ENCODE peak calls at places on chromosomes 3 and 15, in nine cellular contexts. X is vagina, J is heart left ventricle, P is transverse colon, O is tibial nerve, U is NB4, S is GM12878, Y is K562, Z is adrenal gland. Q is an unnamed sample.

GRCh38 chr15:92377083-92377789 is 16.4 kb upstream of the ST8SIA2 start:
- DNase-seq in X (no peak), J (peak), P (no peak), O (no peak), U (no peak), S (no peak), Y (no peak), Z (no peak), Q (no peak)

GRCh38 chr15:79680721-79681120 is 216.1 kb downstream of the MTHFS start:
- DNase-seq in X (no peak), J (no peak), P (no peak), O (no peak), U (no peak), S (peak), Y (no peak), Z (no peak), Q (no peak)

GRCh38 chr15:83199288-83199687 is 8.3 kb downstream of the HDGFL3 start:
- DNase-seq in X (no peak), J (no peak), P (no peak), O (no peak), U (no peak), S (peak), Y (no peak), Z (no peak), Q (no peak)

GRCh38 chr3:147415819-147416218 is 6.7 kb downstream of the ZIC1 start:
- DNase-seq in X (no peak), J (no peak), P (no peak), O (no peak), U (no peak), S (no peak), Y (no peak), Z (no peak), Q (no peak)

GRCh38 chr3:59499954-59500353 is 450.1 kb upstream of the CFAP20DC start:
- DNase-seq in X (no peak), J (no peak), P (no peak), O (no peak), U (no peak), S (no peak), Y (no peak), Z (no peak), Q (no peak)

GRCh38 chr15:77621847-77622211 is 10.9 kb downstream of the LINGO1 start:
- DNase-seq in X (no peak), J (no peak), P (peak), O (no peak), U (no peak), S (no peak), Y (no peak), Z (no peak), Q (no peak)

GRCh38 chr3:14784087-14784596 is 34.6 kb upstream of the FGD5 start:
- DNase-seq in X (no peak), J (no peak), P (no peak), O (no peak), U (no peak), S (no peak), Y (no peak), Z (no peak), Q (no peak)

GRCh38 chr15:83694030-83694429 is 40.1 kb downstream of the ADAMTSL3 start:
- DNase-seq in X (no peak), J (no peak), P (no peak), O (no peak), U (peak), S (no peak), Y (no peak), Z (no peak), Q (no peak)

GRCh38 chr3:98974442-98974841 is 72.9 kb upstream of the DCBLD2 start:
- DNase-seq in X (no peak), J (no peak), P (no peak), O (no peak), U (no peak), S (no peak), Y (no peak), Z (no peak), Q (no peak)

GRCh38 chr3:50254577-50255250 is 14.2 kb upstream of the SEMA3B start:
- DNase-seq in X (no peak), J (peak), P (no peak), O (peak), U (peak), S (no peak), Y (no peak), Z (peak), Q (peak)

GRCh38 chr3:31369637-31370036 is 163.1 kb upstream of the STT3B start:
- DNase-seq in X (no peak), J (no peak), P (no peak), O (no peak), U (no peak), S (no peak), Y (no peak), Z (no peak), Q (no peak)

GRCh38 chr3:101513419-101513986 is 491 bp upstream of the SENP7 start:
- DNase-seq in X (no peak), J (no peak), P (no peak), O (no peak), U (peak), S (no peak), Y (no peak), Z (no peak), Q (no peak)
- TF ChIP-seq POLR2A in X (no peak), J (no peak), P (no peak), O (no peak), U (no peak), S (no peak), Y (peak), Z (no peak), Q (no peak)

DNA sequence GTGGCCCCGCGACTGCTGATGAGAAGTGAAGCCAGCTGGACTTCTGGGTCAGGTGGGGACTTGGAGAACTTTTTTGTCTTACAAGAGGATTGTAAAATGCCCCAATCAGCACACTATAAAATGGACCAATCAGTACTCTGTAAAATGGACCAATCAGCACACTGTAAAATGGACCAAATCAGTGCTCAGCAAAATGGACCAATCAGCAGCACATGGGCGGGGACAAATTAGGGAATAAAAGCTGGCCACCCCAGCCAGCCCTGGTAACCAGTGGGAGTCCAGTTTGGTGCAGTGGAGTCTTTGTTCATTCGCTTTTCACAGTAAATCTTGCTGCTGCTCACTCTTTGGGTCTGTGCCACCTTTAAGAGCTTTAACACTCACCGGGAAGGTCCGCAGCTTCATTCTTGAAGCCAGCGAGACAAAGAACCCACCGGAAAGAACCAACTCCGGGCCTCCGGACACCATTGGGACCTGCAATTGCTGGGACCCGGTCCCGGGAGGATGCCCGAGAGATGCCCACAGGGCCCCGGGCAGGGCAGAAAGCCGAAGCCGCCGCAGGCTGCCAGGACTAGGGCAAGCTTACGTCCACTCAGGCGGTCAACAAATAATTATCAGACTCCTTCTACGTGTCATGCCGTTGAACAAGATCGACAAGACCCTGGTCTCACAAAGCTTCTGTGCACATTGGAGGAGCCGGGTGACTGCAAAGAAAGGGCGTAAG is 8.3 kb upstream of the NR2E3 start:
- DNase-seq in X (no peak), J (no peak), P (no peak), O (no peak), U (no peak), S (no peak), Y (no peak), Z (no peak), Q (no peak)
- TF ChIP-seq POLR2A in X (no peak), J (no peak), P (no peak), O (no peak), U (no peak), S (no peak), Y (no peak), Z (no peak), Q (no peak)

GRCh38 chr3:141709126-141709770 is 28.9 kb upstream of the RNF7 start:
- DNase-seq in X (no peak), J (no peak), P (no peak), O (no peak), U (no peak), S (no peak), Y (no peak), Z (no peak), Q (no peak)

GRCh38 chr3:141710121-141710520 is 28.0 kb upstream of the RNF7 start:
- DNase-seq in X (no peak), J (no peak), P (no peak), O (no peak), U (no peak), S (no peak), Y (no peak), Z (no peak), Q (no peak)

GRCh38 chr3:141710888-141711616 is 27.0 kb upstream of the RNF7 start:
- DNase-seq in X (no peak), J (no peak), P (no peak), O (no peak), U (no peak), S (no peak), Y (no peak), Z (peak), Q (peak)

GRCh38 chr3:141714671-141715070 is 23.4 kb upstream of the RNF7 start:
- DNase-seq in X (no peak), J (no peak), P (no peak), O (no peak), U (no peak), S (no peak), Y (no peak), Z (no peak), Q (no peak)
- TF ChIP-seq POLR2A in X (no peak), J (no peak), P (no peak), O (no peak), U (no peak), S (no peak), Y (no peak), Z (no peak), Q (no peak)

GRCh38 chr3:72446406-72447058 is 401.7 kb downstream of the SHQ1 start:
- DNase-seq in X (no peak), J (no peak), P (no peak), O (peak), U (no peak), S (no peak), Y (no peak), Z (peak), Q (no peak)
- TF ChIP-seq POLR2A in X (no peak), J (no peak), P (peak), O (no peak), U (peak), S (peak), Y (peak), Z (peak), Q (no peak)

DNA sequence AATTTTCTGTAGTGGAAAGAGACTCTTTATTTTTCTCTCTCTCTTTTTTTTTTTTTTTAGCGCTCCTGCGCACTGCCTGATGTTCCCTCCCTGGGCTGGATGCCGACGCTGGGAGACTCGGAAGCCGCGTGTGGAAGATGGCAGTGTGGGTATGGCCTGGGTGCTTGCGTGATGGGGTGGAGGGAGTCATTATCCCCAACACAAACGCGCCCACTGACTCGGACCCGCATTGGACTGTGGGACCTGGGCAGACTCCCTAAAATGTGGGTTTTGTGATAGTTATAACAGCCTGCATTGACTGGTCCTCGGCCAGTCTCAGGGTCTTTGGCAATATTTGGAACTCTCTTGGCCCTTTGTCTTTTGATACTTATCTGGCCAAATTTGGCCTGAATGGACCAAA is 157.9 kb downstream of the TJP1 start:
- DNase-seq in X (no peak), J (no peak), P (no peak), O (no peak), U (no peak), S (no peak), Y (no peak), Z (no peak), Q (no peak)
- TF ChIP-seq POLR2A in X (no peak), J (no peak), P (no peak), O (no peak), U (no peak), S (no peak), Y (no peak), Z (no peak), Q (no peak)

DNA sequence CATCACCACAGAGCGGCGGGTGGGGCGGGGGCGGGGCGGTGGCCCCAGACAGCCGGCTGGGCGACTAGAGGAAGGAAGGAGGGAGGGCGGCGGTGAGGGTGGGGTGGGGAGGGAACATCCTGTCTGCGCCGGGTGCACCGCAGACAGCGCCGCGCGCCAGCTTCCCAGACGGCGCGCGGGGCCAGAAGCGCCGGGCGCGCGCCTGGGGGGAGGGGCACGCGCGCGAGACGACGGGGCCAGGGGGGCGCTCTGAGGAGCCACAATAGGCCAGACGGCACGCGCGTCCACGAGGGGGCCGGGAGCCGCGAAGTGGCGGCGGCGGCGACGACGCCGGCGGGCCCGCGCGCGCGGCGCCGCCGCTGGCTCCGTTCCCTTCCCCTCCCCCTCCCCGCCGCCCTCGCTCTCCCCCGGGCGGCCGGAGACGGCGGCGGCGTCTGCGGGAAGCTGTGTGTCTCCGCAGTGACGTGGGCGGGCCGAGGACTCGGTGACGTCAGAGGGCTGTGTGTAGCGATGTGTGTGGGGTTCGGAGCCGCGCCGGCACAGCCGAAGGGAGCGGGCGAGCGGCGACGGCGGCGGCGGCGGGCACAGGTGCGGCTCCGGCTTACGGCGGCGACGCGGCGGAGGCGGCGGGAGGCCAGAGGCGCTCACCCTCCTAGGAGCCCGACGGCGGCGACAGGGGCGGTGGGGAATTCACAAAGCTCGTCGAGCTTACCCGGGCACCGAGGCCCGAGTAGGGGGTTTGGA is at the start of gene SKIL:
- DNase-seq in X (peak), J (peak), P (peak), O (peak), U (peak), S (peak), Y (peak), Z (peak), Q (peak)
- TF ChIP-seq POLR2A in X (no peak), J (no peak), P (peak), O (no peak), U (peak), S (peak), Y (no peak), Z (peak), Q (peak)

GRCh38 chr15:64775551-64776401 is at the start of gene RBPMS2:
- DNase-seq in X (no peak), J (peak), P (no peak), O (peak), U (peak), S (no peak), Y (peak), Z (peak), Q (peak)
- TF ChIP-seq POLR2A in X (no peak), J (no peak), P (no peak), O (no peak), U (no peak), S (no peak), Y (no peak), Z (no peak), Q (peak)

GRCh38 chr3:188280627-188281026 is 126.7 kb downstream of the LPP start:
- DNase-seq in X (no peak), J (no peak), P (no peak), O (no peak), U (no peak), S (no peak), Y (no peak), Z (no peak), Q (no peak)
- TF ChIP-seq POLR2A in X (no peak), J (no peak), P (no peak), O (no peak), U (no peak), S (no peak), Y (no peak), Z (no peak), Q (no peak)

Q was measured in ovary.